ENCODE peak calls at places on chromosome 19, in five cellular contexts. E is H9, R is neuronal stem cell, B is H1, A is mesenchymal stem cell. T is an unnamed sample.

GRCh38 chr19:13104848-13105646 is 2.4 kb upstream of the LYL1 start:
- DNase-seq in A (no peak), B (no peak), R (no peak), E (no peak), T (no peak)

GRCh38 chr19:31114585-31114984 is 234.7 kb downstream of the TSHZ3 start:
- DNase-seq in R (no peak), B (no peak), E (no peak), A (peak), T (no peak)

GRCh38 chr19:41707502-41707812 is 969 bp upstream of the CEACAM5 start:
- DNase-seq in E (no peak), A (no peak), B (no peak), R (no peak), T (no peak)

GRCh38 chr19:6020972-6021805 is 43.2 kb upstream of the RANBP3 start:
- DNase-seq in B (no peak), R (no peak), A (no peak), E (no peak), T (no peak)

GRCh38 chr19:52464798-52465470 is 11.6 kb downstream of the ZNF578 start:
- DNase-seq in R (no peak), A (no peak), B (peak), E (peak), T (no peak)

GRCh38 chr19:17227798-17228367 is 1.9 kb downstream of the OCEL1 start:
- DNase-seq in E (no peak), R (no peak), A (no peak), B (no peak), T (no peak)

GRCh38 chr19:28318469-28319179 is 894.3 kb downstream of the UQCRFS1 start:
- DNase-seq in R (no peak), E (no peak), A (no peak), B (no peak), T (no peak)

GRCh38 chr19:48812094-48812929 is 1.5 kb upstream of the BCAT2 start:
- DNase-seq in E (peak), R (peak), A (peak), B (peak), T (no peak)

GRCh38 chr19:12840091-12841079 is 2.1 kb downstream of the MAST1 start:
- DNase-seq in B (peak), E (peak), R (peak), A (peak), T (peak)

GRCh38 chr19:42323852-42324654 is 1.4 kb upstream of the MEGF8 start:
- DNase-seq in R (no peak), E (no peak), B (peak), A (no peak), T (no peak)

GRCh38 chr19:2952953-2953481 is 8.2 kb upstream of the ZNF77 start:
- DNase-seq in E (no peak), R (no peak), A (no peak), B (no peak), T (peak)

GRCh38 chr19:43028866-43029265 is 2.6 kb upstream of the PSG11 start:
- DNase-seq in R (no peak), E (no peak), A (no peak), B (no peak), T (no peak)

GRCh38 chr19:5681446-5682292 is 842 bp downstream of the HSD11B1L start:
- DNase-seq in E (no peak), A (no peak), R (no peak), B (no peak), T (no peak)

GRCh38 chr19:1450735-1451669 is 1.1 kb downstream of the APC2 start:
- DNase-seq in R (no peak), B (no peak), E (no peak), A (no peak), T (no peak)

GRCh38 chr19:14114854-14115253 is 2.7 kb downstream of the PRKACA start:
- DNase-seq in A (no peak), E (peak), B (peak), R (no peak), T (peak)

DNA sequence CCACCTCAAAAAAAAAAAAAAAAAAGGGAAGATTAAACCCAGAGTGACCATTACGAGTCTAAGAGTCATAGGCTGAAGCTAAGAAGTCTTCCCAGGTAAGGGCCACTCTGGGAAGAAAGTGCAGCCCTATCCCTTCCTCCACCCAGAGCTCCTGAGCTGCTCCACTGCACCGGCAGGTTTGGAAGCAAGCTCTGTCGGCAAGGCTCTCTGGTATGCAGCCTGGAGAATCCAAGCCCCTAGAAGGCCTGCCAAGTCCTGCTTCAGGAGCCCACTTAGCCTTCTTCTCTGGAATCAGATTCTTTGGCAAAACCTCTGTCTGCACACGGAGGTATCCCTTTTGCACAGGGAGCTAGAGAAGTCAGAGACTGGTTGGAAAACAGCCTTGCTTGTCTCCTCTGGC is 58.5 kb downstream of the CEBPG start:
- DNase-seq in R (no peak), A (no peak), B (no peak), E (no peak), T (no peak)
- H3K9ac ChIP-seq in R (no peak), A (no peak), B (no peak), E (no peak), T (no peak)

GRCh38 chr19:38490861-38491260 is 57.4 kb downstream of the RYR1 start:
- DNase-seq in R (no peak), A (no peak), B (no peak), E (no peak), T (no peak)
- H2BK12ac ChIP-seq in R (no peak), A (no peak), B (no peak), E (no peak), T (no peak)

DNA sequence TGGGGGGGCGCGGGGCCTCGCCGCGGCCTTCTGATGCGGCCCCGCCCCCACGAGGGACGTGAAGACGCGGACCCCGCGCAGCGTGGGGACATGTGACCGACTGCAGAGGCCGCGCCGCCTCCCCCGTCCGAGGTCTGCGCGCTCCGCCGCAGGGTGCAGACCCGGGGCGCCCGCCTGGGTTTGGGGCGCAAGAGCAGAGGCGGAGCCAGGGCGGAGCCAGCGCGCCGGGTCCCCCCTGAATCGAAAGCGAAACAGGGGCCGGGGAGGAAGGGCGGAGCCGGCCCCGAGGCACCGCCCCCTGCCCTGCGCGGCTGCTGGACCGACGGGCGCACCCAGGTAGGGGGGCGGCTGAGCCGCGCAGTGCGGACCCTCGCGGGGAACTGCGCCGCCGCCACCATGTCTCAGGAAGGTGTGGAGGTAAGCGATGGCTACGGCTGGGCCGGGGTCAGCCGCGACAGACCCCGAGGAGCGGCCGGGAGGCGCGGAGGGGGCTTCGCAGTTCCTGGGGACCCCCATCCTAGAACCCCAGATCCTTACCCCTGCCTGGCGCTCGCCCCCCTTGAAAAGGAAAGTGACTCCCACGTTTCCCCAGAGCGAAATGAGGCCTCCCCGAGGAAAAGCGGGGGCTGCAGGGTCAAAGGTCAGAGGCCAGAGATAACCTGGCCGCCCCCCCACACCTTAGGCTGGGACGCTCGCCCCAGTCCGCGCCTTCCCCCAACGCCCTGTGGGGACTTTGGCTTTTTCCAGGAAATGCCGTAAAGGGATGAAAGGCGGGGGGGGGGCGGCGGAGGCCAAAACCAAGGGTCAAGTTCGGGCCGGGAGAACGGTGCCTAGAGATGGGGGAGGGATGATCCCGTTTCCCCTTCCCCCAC is at the start of gene SHFL:
- DNase-seq in E (peak), B (peak), R (peak), A (peak), T (no peak)
- H3K14ac ChIP-seq in E (no peak), B (no peak), R (peak), A (peak), T (no peak)

GRCh38 chr19:40421468-40421778 is 4.4 kb downstream of the SERTAD1 start:
- DNase-seq in A (no peak), R (no peak), B (no peak), E (no peak), T (no peak)

GRCh38 chr19:40423938-40424337 is 1.9 kb downstream of the SERTAD1 start:
- DNase-seq in E (no peak), A (no peak), R (no peak), B (no peak), T (no peak)

GRCh38 chr19:40423227-40423566 is 2.6 kb downstream of the SERTAD1 start:
- DNase-seq in E (no peak), R (no peak), B (no peak), A (no peak), T (no peak)

GRCh38 chr19:40420766-40421467 is 4.9 kb downstream of the SERTAD1 start:
- DNase-seq in R (peak), A (peak), B (peak), E (peak), T (peak)

DNA sequence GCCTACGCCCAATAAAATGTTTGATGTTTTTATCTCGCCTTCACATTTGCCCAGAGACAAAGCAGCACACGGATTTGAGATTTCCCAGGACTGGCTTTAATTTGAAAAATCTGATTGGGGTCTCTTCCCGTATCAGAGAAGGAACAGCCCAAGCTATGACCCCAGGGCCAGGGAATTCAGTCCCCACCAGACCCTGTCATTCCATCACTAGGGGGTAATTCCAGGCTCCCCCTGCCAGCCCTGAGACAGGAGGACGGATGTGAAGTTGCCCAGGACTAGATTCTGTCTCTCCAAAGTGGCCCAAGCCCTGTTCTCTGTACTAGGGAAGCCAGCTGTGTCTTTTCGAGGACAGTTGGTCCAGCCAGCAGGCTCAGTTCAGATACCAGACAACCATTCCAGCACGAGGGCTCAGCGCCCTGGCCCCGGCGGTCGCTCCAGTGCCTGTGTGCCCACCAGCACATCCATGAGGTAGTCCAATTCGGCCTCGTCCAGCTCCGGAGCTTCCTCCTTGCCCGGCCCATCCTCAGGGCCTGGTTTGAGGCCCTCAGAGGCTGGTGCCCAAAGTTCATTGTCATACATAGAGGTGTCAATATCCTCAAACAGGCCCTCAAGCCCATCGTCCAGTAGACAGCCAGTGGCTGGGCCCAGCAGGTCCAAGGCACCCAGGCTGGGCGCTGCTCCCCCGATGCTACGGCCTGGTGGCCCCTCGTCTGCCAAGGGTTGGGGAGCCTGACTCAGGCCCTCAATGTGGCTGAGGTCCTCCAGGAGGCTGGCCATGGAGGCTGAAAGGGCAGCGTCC is 3.2 kb downstream of the SERTAD1 start:
- DNase-seq in E (no peak), R (no peak), B (no peak), A (no peak), T (no peak)
- H3K9ac ChIP-seq in E (no peak), R (peak), B (no peak), A (peak), T (no peak)

GRCh38 chr19:4043410-4043809 is 23.3 kb downstream of the ZBTB7A start:
- DNase-seq in B (no peak), A (no peak), R (no peak), E (no peak), T (no peak)
- H2BK12ac ChIP-seq in B (no peak), A (no peak), R (no peak), E (no peak), T (no peak)

DNA sequence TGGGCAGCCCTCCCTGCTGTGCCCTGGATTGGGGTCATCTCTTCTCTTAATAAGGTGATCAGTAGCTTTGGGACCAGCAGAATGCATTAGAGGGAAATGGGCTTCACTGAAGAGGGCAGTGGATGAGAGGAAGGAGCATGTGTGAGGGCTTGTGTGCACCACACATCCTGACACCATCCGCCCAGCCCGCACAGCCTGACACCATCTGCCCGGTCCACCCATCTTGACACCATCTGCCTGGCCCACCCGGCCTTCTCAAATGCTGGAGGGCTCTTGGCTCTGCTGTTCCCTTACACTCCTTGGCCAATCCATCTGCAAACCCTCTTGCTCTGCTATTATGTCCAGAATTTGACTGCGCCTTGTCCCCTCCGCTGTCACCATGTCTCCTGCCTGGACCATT is 41.8 kb downstream of the BICRA start:
- DNase-seq in A (no peak), E (no peak), R (no peak), B (no peak), T (no peak)
- H3K14ac ChIP-seq in A (no peak), E (no peak), R (peak), B (no peak), T (no peak)

GRCh38 chr19:271856-272255 is 19.3 kb downstream of the PLPP2 start:
- DNase-seq in A (no peak), E (no peak), B (no peak), R (no peak), T (no peak)
- H3K9ac ChIP-seq in A (no peak), E (no peak), B (no peak), R (no peak), T (no peak)

DNA sequence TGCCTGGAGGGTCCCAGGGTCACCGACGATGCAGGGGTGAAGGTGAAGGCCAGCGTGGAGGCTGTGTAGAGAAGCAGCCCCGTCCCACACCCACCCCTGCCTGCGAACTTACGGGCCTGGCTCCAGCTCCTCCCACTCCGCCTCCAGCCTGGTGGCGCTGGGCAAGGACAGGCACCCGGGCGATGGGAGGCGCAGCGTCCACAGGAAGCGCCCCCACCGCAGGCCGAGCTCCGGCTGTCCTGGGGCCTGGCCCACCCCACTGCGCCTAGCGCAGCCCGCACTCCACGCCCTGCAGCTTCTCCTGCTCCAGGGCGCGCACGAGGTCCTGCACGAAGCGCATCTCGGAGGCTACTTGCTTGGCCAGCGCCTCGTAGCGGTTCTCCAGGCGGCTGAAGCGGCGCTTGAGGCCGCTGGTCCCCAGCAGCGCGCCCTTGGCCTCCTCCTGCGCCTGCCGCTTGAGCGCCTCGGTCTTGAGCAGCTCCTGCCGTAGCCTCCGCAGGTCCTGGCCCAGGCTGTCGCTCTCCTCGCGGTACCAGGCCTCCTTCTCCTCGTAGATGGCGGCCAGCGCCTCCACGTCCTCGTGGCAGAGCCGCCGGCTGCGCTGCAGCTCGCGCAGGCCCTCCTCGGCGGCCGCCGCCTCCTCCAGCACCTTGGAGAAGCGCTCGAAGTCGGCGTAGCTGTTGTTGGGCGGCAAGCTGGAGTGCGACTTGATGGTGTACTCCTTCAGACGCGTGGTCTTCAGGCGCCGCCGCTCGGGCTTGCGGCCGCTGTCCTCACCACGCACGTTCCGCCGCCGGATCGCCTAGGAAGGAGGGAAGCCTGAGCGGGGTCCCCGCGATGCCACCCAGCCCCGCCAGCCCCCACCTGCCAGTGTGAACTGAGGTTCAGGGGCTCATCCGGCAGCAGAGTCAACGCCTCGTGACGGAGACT is 11.8 kb downstream of the DAPK3 start:
- DNase-seq in B (no peak), R (no peak), E (peak), A (no peak), T (no peak)
- H2BK12ac ChIP-seq in B (no peak), R (no peak), E (no peak), A (no peak), T (no peak)